ENCODE peak calls at places on chromosome 20, in ten cellular contexts. Q, B, Y, I, G, T, W, N, F and P are unnamed samples. For H3K36me3, the result is how much of the 10 kb centered on the place peaks cover.

GRCh38 chr20:10556519-10557083 is 117.2 kb downstream of the JAG1 start:
- DNase-seq in F (no peak), Y (no peak), Q (no peak), G (no peak), T (no peak), N (no peak), B (no peak), I (no peak), W (no peak), P (no peak)

GRCh38 chr20:46350201-46350985 is 42.1 kb upstream of the CDH22 start:
- DNase-seq in N (no peak), Y (peak), W (no peak), F (peak), B (no peak), T (peak), I (peak), Q (no peak), G (no peak), P (peak)

GRCh38 chr20:58546756-58547526 is 31.7 kb upstream of the APCDD1L start:
- DNase-seq in N (no peak), Y (no peak), T (peak), F (no peak), I (no peak), G (no peak), Q (no peak), W (no peak), B (no peak), P (no peak)

GRCh38 chr20:39049684-39050554 is 87.8 kb downstream of the DHX35 start:
- DNase-seq in B (peak), W (no peak), F (peak), Y (peak), T (peak), N (peak), G (peak), I (peak), Q (peak), P (peak)

GRCh38 chr20:46211331-46211722 is 93.2 kb downstream of the CD40 start:
- DNase-seq in N (no peak), T (no peak), Y (no peak), B (no peak), F (no peak), W (no peak), I (no peak), G (no peak), Q (no peak), P (no peak)

GRCh38 chr20:25508083-25508770 is 77.1 kb downstream of the NINL start:
- DNase-seq in W (no peak), Y (peak), Q (no peak), I (no peak), B (no peak), N (peak), G (no peak), F (peak), T (peak), P (no peak)

GRCh38 chr20:21994203-21994602 is 288.7 kb downstream of the PAX1 start:
- DNase-seq in Q (no peak), B (no peak), N (no peak), I (no peak), W (no peak), F (no peak), G (no peak), T (no peak), Y (no peak), P (no peak)

GRCh38 chr20:33983371-33983770 is 10.3 kb upstream of the RALY start:
- DNase-seq in G (no peak), I (no peak), Q (no peak), T (no peak), F (no peak), Y (no peak), W (no peak), B (no peak), N (no peak), P (no peak)

GRCh38 chr20:11919046-11919445 is 1.4 kb downstream of the BTBD3 start:
- DNase-seq in G (no peak), N (no peak), T (no peak), Y (peak), B (peak), F (peak), I (peak), Q (no peak), W (no peak), P (no peak)

GRCh38 chr20:58850693-58851174 is at the start of gene GNAS-AS1:
- DNase-seq in Y (peak), F (peak), B (peak), N (no peak), G (no peak), Q (peak), W (no peak), I (peak), T (peak), P (peak)

GRCh38 chr20:53843645-53844044 is 226.7 kb downstream of the BCAS1 start:
- DNase-seq in Q (no peak), T (no peak), G (no peak), B (no peak), Y (no peak), F (no peak), N (no peak), W (no peak), I (no peak), P (no peak)

GRCh38 chr20:56091635-56092180 is 86.4 kb upstream of the CBLN4 start:
- DNase-seq in N (no peak), F (no peak), T (no peak), G (no peak), W (no peak), I (no peak), B (no peak), Q (no peak), Y (no peak), P (no peak)

GRCh38 chr20:20782221-20782620 is 69.8 kb upstream of the RALGAPA2 start:
- DNase-seq in T (no peak), G (no peak), F (no peak), N (no peak), W (no peak), Q (no peak), Y (no peak), I (no peak), B (peak), P (no peak)

GRCh38 chr20:41005361-41005729 is 23.3 kb upstream of the TOP1 start:
- DNase-seq in Q (peak), I (no peak), F (peak), Y (peak), G (no peak), W (peak), B (peak), N (no peak), T (no peak), P (no peak)

GRCh38 chr20:45983279-45983743 is 11.3 kb upstream of the ZNF335 start:
- DNase-seq in N (no peak), F (no peak), W (no peak), G (no peak), B (no peak), I (peak), Q (peak), Y (no peak), T (peak), P (no peak)

GRCh38 chr20:57399587-57400261 is 8.5 kb downstream of the RBM38 start:
- DNase-seq in W (no peak), F (no peak), T (peak), B (peak), I (no peak), G (no peak), Q (peak), N (no peak), Y (no peak), P (no peak)

GRCh38 chr20:17501701-17502100 is 29.5 kb downstream of the BFSP1 start:
- DNase-seq in Y (no peak), F (no peak), I (no peak), W (no peak), G (no peak), B (no peak), N (no peak), T (no peak), Q (no peak), P (no peak)

GRCh38 chr20:41052742-41053419 is 24.3 kb downstream of the TOP1 start:
- DNase-seq in N (no peak), T (no peak), G (no peak), F (peak), Q (no peak), Y (no peak), B (no peak), I (peak), W (no peak), P (no peak)

GRCh38 chr20:38853759-38854158 is 48.3 kb downstream of the PPP1R16B start:
- DNase-seq in Y (no peak), B (no peak), N (no peak), T (no peak), Q (peak), I (no peak), W (no peak), G (no peak), F (no peak), P (no peak)

GRCh38 chr20:44495257-44495656 is 19.6 kb downstream of the TTPAL start:
- DNase-seq in N (peak), T (no peak), F (peak), Q (no peak), I (no peak), W (no peak), B (no peak), Y (peak), G (no peak), P (no peak)

GRCh38 chr20:59808729-59809381 is 124.6 kb downstream of the SYCP2 start:
- DNase-seq in F (no peak), Y (no peak), Q (peak), G (no peak), N (no peak), B (peak), I (no peak), T (peak), W (no peak), P (no peak)

GRCh38 chr20:22966787-22967464 is 68.2 kb upstream of the SSTR4 start:
- DNase-seq in T (no peak), B (no peak), G (no peak), Q (no peak), N (no peak), Y (no peak), I (no peak), W (no peak), F (no peak), P (no peak)

GRCh38 chr20:14406495-14406894 is 69.1 kb upstream of the FLRT3 start:
- DNase-seq in F (peak), W (no peak), I (no peak), Y (no peak), G (no peak), T (no peak), N (peak), B (no peak), Q (no peak), P (no peak)

GRCh38 chr20:21436186-21436585 is 38.9 kb upstream of the NKX2-4 start:
- DNase-seq in T (no peak), I (no peak), Q (no peak), F (peak), N (peak), B (no peak), W (no peak), Y (no peak), G (no peak), P (no peak)

GRCh38 chr20:10077081-10077471 is 42.3 kb downstream of the ANKEF1 start:
- DNase-seq in I (peak), Q (no peak), G (peak), N (no peak), T (peak), Y (peak), B (no peak), W (no peak), F (no peak), P (no peak)

GRCh38 chr20:47796952-47797351 is 11.7 kb upstream of the SULF2 start:
- DNase-seq in Y (no peak), I (no peak), W (no peak), G (no peak), F (no peak), B (no peak), N (no peak), T (no peak), Q (no peak), P (no peak)

GRCh38 chr20:50054626-50055511 is 58.1 kb downstream of the UBE2V1 start:
- DNase-seq in G (no peak), I (no peak), T (peak), Y (peak), B (no peak), W (no peak), N (peak), Q (peak), F (peak), P (no peak)

GRCh38 chr20:54170026-54170471 is 3.7 kb downstream of the CYP24A1 start:
- DNase-seq in Y (no peak), I (no peak), G (no peak), Q (no peak), W (no peak), F (no peak), T (no peak), B (no peak), N (no peak), P (no peak)

GRCh38 chr20:58149412-58150091 is 78.9 kb downstream of the ANKRD60 start:
- DNase-seq in Y (no peak), W (no peak), B (no peak), Q (peak), G (no peak), N (no peak), I (no peak), F (no peak), T (no peak), P (no peak)

GRCh38 chr20:25177890-25178321 is 17.6 kb upstream of the ENTPD6 start:
- DNase-seq in Q (no peak), N (no peak), B (no peak), I (no peak), G (no peak), Y (no peak), W (no peak), T (no peak), F (peak), P (no peak)

GRCh38 chr20:51361258-51361657 is 181.3 kb downstream of the NFATC2 start:
- DNase-seq in N (no peak), Y (no peak), F (no peak), B (no peak), G (no peak), W (no peak), T (no peak), I (no peak), Q (no peak), P (no peak)

GRCh38 chr20:2657674-2658073 is 5.2 kb downstream of the NOP56 start:
- DNase-seq in I (no peak), N (no peak), F (no peak), B (no peak), G (no peak), Q (no peak), W (no peak), T (no peak), Y (no peak), P (no peak)
- H3K36me3 ChIP-seq in I (half or more), N (half or more), F (half or more), B (under half), G (half or more), Q (under half), W (half or more), T (half or more), Y (under half), P (half or more)

GRCh38 chr20:3804254-3804751 is 8.2 kb downstream of the CDC25B start:
- DNase-seq in B (no peak), T (no peak), I (no peak), F (no peak), Q (no peak), G (no peak), Y (no peak), N (no peak), W (no peak), P (no peak)
- H3K36me3 ChIP-seq in B (under half), T (under half), I (under half), F (under half), Q (under half), G (under half), Y (under half), N (under half), W (half or more), P (half or more)

GRCh38 chr20:34997171-34997570 is 41.5 kb downstream of the MYH7B start:
- DNase-seq in G (no peak), W (no peak), F (no peak), Y (no peak), B (no peak), T (peak), I (peak), N (no peak), Q (no peak), P (no peak)
- H3K36me3 ChIP-seq in G (under half), W (half or more), F (under half), Y (under half), B (under half), T (under half), I (under half), N (under half), Q (under half), P (half or more)

DNA sequence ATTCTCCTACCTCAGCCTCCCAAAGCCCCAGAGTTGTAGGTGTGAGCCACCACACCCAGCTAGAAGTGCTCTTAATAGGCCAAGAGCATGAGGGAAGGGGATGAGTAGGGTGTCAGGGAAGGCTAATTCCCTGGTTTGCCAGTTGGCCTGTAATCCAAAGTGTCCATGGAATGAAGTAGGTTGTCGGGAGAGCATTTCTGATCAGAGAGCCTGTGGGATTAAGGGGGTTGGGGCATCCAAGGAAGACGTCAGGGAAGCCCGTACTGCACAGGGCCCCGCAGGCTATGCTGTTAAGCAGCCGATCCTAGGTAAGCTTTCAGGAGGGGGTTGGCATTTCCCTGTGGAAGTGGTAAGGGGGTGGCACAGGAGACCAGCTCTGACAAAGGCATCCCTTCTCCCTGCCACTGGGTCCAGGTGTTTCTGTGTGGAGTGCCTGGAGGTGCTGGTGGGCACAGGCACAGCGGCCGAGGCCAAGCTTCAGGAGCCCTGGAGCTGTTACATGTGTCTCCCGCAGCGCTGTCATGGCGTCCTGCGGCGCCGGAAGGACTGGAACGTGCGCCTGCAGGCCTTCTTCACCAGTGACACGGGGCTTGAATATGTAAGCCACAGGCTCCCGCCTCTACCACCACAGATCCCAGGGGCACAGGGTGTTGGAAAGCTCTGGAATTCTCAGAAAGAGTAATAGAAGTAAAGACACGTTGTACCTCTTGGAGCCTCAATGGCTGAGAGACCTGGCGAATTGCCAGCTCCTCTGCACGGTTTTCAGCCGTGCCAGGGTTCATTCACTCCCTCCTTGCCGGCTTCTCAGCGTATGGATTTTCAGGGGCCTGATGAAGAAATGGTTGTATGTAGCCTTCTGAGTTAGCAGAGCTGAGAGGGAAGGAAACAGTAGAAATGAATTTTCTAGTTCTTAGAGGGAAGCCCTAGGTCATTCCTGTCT is 21.4 kb upstream of the MAPRE1 start:
- DNase-seq in W (no peak), Y (no peak), F (no peak), T (no peak), Q (no peak), N (no peak), B (no peak), G (no peak), I (no peak), P (no peak)
- H3K36me3 ChIP-seq in W (under half), Y (under half), F (under half), T (half or more), Q (under half), N (half or more), B (under half), G (half or more), I (half or more), P (half or more)